ENCODE peak calls at places on chromosomes 7 and 10, in eight cellular contexts. V is endothelial cell of umbilical vein, L is NB4, G is A549, R is SK-N-SH, J is WTC11, O is GM12878, Q is K562. W is an unnamed sample.

GRCh38 chr10:124558901-124559321 is 97.3 kb downstream of the LHPP start:
- DNase-seq in J (no peak), Q (no peak), O (no peak), R (no peak), G (no peak), V (no peak), L (no peak), W (no peak)

GRCh38 chr10:116255931-116256748 is 16.9 kb downstream of the GFRA1 start:
- DNase-seq in O (no peak), L (no peak), R (no peak), Q (no peak), J (no peak), G (no peak), V (no peak), W (no peak)

GRCh38 chr7:73900286-73900685 is 39.3 kb downstream of the TMEM270 start:
- DNase-seq in L (peak), Q (no peak), R (peak), J (no peak), G (no peak), O (no peak), V (no peak), W (no peak)

GRCh38 chr7:1150400-1151002 is 9.5 kb downstream of the ZFAND2A start:
- DNase-seq in L (no peak), R (no peak), G (no peak), Q (no peak), J (no peak), O (no peak), V (no peak), W (no peak)

GRCh38 chr10:101716891-101717659 is 22.1 kb upstream of the FBXW4 start:
- DNase-seq in L (no peak), R (no peak), V (no peak), G (no peak), O (no peak), J (no peak), Q (no peak), W (no peak)

GRCh38 chr7:1248077-1248458 is 15.4 kb downstream of the UNCX start:
- DNase-seq in O (no peak), L (peak), R (no peak), V (no peak), Q (no peak), G (peak), J (no peak), W (no peak)

GRCh38 chr7:76047811-76048667 is at the start of the genes MDH2 and STYXL1:
- DNase-seq in L (peak), G (peak), R (peak), O (peak), V (peak), J (peak), Q (peak), W (peak)

GRCh38 chr10:12061124-12061523 is 7.6 kb upstream of the DHTKD1 start:
- DNase-seq in R (no peak), Q (no peak), V (no peak), O (no peak), J (no peak), L (no peak), G (no peak), W (no peak)

GRCh38 chr10:132921818-132922807 is 20.3 kb downstream of the CFAP46 start:
- DNase-seq in L (peak), Q (no peak), O (no peak), G (no peak), V (no peak), R (peak), J (no peak), W (no peak)

GRCh38 chr10:530717-531116 is 158.8 kb downstream of the DIP2C start:
- DNase-seq in V (no peak), J (no peak), O (no peak), L (no peak), R (no peak), Q (no peak), G (no peak), W (no peak)

GRCh38 chr7:31249671-31250070 is 90.9 kb downstream of the NEUROD6 start:
- DNase-seq in R (no peak), V (no peak), G (no peak), J (peak), Q (no peak), O (no peak), L (no peak), W (no peak)

GRCh38 chr10:6151087-6151977 is 51.4 kb upstream of the PFKFB3 start:
- DNase-seq in V (peak), G (peak), J (peak), R (peak), L (peak), Q (peak), O (peak), W (no peak)

GRCh38 chr10:119302172-119302571 is 94.8 kb downstream of the GRK5 start:
- DNase-seq in J (no peak), G (no peak), O (no peak), V (no peak), Q (no peak), L (no peak), R (no peak), W (no peak)

GRCh38 chr7:3923307-3923918 is 622.4 kb downstream of the SDK1 start:
- DNase-seq in O (no peak), R (no peak), V (no peak), Q (no peak), L (no peak), J (no peak), G (no peak), W (no peak)

GRCh38 chr7:110090113-110090820 is 1000.7 kb upstream of the LRRN3 start:
- DNase-seq in L (peak), J (no peak), R (no peak), O (no peak), V (peak), G (no peak), Q (no peak), W (peak)

GRCh38 chr7:142711722-142712616 is 37.3 kb upstream of the PRSS1 start:
- DNase-seq in Q (peak), V (peak), G (peak), J (no peak), L (peak), O (no peak), R (peak), W (peak)

GRCh38 chr7:26474596-26474995 is 182.9 kb downstream of the SNX10 start:
- DNase-seq in V (no peak), Q (no peak), L (no peak), G (no peak), R (no peak), J (no peak), O (no peak), W (no peak)

GRCh38 chr7:46244752-46245151 is 323.7 kb upstream of the IGFBP3 start:
- DNase-seq in J (no peak), L (no peak), O (no peak), Q (no peak), G (no peak), V (no peak), R (no peak), W (no peak)

GRCh38 chr7:17369686-17370426 is 71.4 kb downstream of the AHR start:
- DNase-seq in Q (no peak), L (peak), J (no peak), O (no peak), V (no peak), G (peak), R (no peak), W (no peak)

GRCh38 chr7:94567396-94567795 is 57.8 kb downstream of the CASD1 start:
- DNase-seq in R (no peak), Q (no peak), L (no peak), V (no peak), J (no peak), G (no peak), O (no peak), W (no peak)

GRCh38 chr7:157527686-157528085 is 190.9 kb downstream of the DNAJB6 start:
- DNase-seq in L (no peak), Q (no peak), V (no peak), G (no peak), R (no peak), J (no peak), O (no peak), W (no peak)

GRCh38 chr10:112250555-112250954 is 32.6 kb upstream of the TECTB start:
- DNase-seq in R (no peak), J (no peak), V (no peak), O (no peak), L (no peak), Q (no peak), G (no peak), W (no peak)

GRCh38 chr10:27659786-27660185 is 85.8 kb downstream of the MKX start:
- DNase-seq in L (peak), O (no peak), J (no peak), G (no peak), V (no peak), R (no peak), Q (no peak), W (no peak)

GRCh38 chr10:1149793-1150637 is 93.8 kb downstream of the WDR37 start:
- DNase-seq in R (peak), G (no peak), J (no peak), Q (peak), O (no peak), V (no peak), L (peak), W (no peak)

GRCh38 chr10:7408003-7408493 is 2.8 kb downstream of the SFMBT2 start:
- DNase-seq in L (peak), G (no peak), R (no peak), J (peak), V (peak), O (no peak), Q (no peak), W (no peak)

GRCh38 chr10:131710142-131710861 is 190.5 kb upstream of the PPP2R2D start:
- DNase-seq in V (no peak), Q (no peak), L (no peak), J (no peak), R (peak), G (no peak), O (no peak), W (no peak)

GRCh38 chr7:93750986-93751385 is 139.6 kb downstream of the TFPI2 start:
- DNase-seq in O (no peak), Q (no peak), R (no peak), G (no peak), L (no peak), V (peak), J (no peak), W (no peak)

GRCh38 chr10:91162495-91163268 is 57.8 kb upstream of the PCGF5 start:
- DNase-seq in R (peak), V (peak), Q (peak), J (peak), L (peak), O (no peak), G (peak), W (no peak)

GRCh38 chr10:132396495-132397035 is 435 bp upstream of the PWWP2B start:
- DNase-seq in L (peak), G (no peak), R (peak), J (no peak), Q (peak), V (no peak), O (no peak), W (no peak)

GRCh38 chr7:40827217-40828085 is 692.6 kb downstream of the SUGCT start:
- DNase-seq in J (no peak), V (no peak), G (no peak), Q (no peak), L (peak), O (no peak), R (no peak), W (no peak)

GRCh38 chr10:133474833-133475734 is 21.3 kb downstream of the SCART1 start:
- DNase-seq in L (no peak), O (no peak), V (no peak), Q (no peak), J (no peak), G (no peak), R (peak), W (no peak)

GRCh38 chr10:97321032-97321806 is 2.1 kb downstream of the FRAT1 start:
- DNase-seq in Q (no peak), O (no peak), G (no peak), L (peak), R (no peak), V (peak), J (peak), W (no peak)

GRCh38 chr7:54839538-54840213 is 80.7 kb upstream of the SEC61G start:
- DNase-seq in O (no peak), R (peak), Q (peak), G (peak), L (peak), V (peak), J (peak), W (peak)

GRCh38 chr7:116876664-116877442 is 14.5 kb downstream of the CAPZA2 start:
- DNase-seq in R (peak), Q (peak), G (no peak), V (peak), J (no peak), L (no peak), O (no peak), W (no peak)
- TF ChIP-seq MAX in R (no peak), Q (peak), G (no peak), V (peak), J (no peak), L (no peak), O (no peak), W (no peak)

DNA sequence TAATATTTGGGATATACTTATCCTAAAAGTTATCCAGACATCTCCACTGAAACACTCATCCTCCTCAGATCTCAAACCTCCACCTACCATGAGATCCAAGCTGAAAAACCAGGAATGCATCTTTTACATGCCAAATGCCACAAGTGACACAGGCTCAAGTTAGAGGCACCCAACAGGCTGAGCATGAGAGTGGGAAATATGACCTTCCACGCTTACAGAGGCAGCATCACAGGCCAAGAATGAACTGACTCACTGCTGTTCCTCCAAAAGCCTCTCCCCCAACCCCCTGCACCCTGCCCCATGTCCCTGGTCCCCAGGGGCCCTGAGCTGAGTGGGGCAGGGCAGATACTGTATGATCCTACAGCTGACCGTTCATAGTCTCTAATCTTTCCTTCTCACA is 4.8 kb upstream of the MTPAP start:
- DNase-seq in J (no peak), Q (no peak), O (no peak), V (no peak), R (no peak), G (no peak), L (peak), W (no peak)
- TF ChIP-seq MAX in J (no peak), Q (no peak), O (no peak), V (no peak), R (no peak), G (no peak), L (no peak), W (no peak)

GRCh38 chr10:45253183-45253914 is 62.1 kb downstream of the OR13A1 start:
- DNase-seq in Q (no peak), G (no peak), V (no peak), O (peak), J (no peak), L (no peak), R (no peak), W (no peak)
- TF ChIP-seq MAX in Q (no peak), G (no peak), V (no peak), O (no peak), J (no peak), L (no peak), R (no peak), W (no peak)

DNA sequence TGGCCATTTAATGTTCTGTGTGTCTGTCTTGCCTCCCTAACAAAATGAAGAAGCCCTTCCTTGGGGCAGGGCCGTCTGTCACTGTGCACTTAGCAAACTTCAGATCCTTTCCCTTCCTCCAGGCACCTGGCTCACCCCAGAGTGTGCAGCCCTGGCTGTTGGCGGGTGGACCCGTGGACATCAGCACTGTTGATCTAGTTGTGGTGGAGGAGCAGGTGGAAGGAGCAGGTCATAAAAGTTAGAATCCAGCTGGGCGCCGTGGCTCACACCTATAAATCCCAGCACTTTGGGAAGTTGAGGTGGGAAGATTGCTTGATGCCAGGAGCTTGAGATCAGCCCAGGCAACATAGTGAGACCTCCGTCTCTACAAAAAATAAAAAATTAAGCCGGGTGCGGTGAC is 12.7 kb downstream of the RAB19 start:
- DNase-seq in V (no peak), Q (peak), O (no peak), L (no peak), J (no peak), R (no peak), G (no peak), W (no peak)
- TF ChIP-seq MAX in V (no peak), Q (no peak), O (no peak), L (no peak), J (no peak), R (no peak), G (no peak), W (no peak)

GRCh38 chr10:89837173-89838001 is 136.0 kb downstream of the KIF20B start:
- DNase-seq in J (peak), L (no peak), R (peak), G (no peak), Q (no peak), O (no peak), V (peak), W (no peak)
- TF ChIP-seq MAX in J (peak), L (no peak), R (no peak), G (no peak), Q (no peak), O (no peak), V (no peak), W (no peak)